ENCODE peak calls at places on chromosomes 12 and 14, in six cellular contexts. D is cardiac fibroblast, N is astrocyte of the cerebellum, H is HCT116, Q is AG09309, Z is GM12878. G is an unnamed sample.

GRCh38 chr12:46107591-46107990 is 117.2 kb upstream of the SCAF11 start:
- DNase-seq in D (no peak), N (no peak), H (no peak), Q (no peak), Z (no peak), G (no peak)

GRCh38 chr14:60951781-60952435 is 29.0 kb downstream of the TRMT5 start:
- DNase-seq in D (no peak), N (peak), H (no peak), Q (no peak), Z (no peak), G (no peak)

GRCh38 chr12:102374190-102374589 is 106.2 kb downstream of the IGF1 start:
- DNase-seq in D (no peak), N (no peak), H (no peak), Q (no peak), Z (no peak), G (no peak)

GRCh38 chr12:95412826-95413311 is 61.1 kb upstream of the METAP2 start:
- DNase-seq in D (peak), N (peak), H (peak), Q (peak), Z (no peak), G (no peak)

GRCh38 chr12:90938451-90938850 is 16.5 kb downstream of the CCER1 start:
- DNase-seq in D (peak), N (no peak), H (no peak), Q (no peak), Z (no peak), G (no peak)

GRCh38 chr12:15648564-15648963 is 140.6 kb downstream of the EPS8 start:
- DNase-seq in D (no peak), N (no peak), H (no peak), Q (no peak), Z (no peak), G (no peak)

GRCh38 chr12:127809236-127809635 is 457.7 kb upstream of the TMEM132C start:
- DNase-seq in D (peak), N (peak), H (no peak), Q (peak), Z (no peak), G (no peak)

GRCh38 chr14:56630707-56631106 is 51.1 kb downstream of the TMEM260 start:
- DNase-seq in D (peak), N (peak), H (no peak), Q (peak), Z (no peak), G (no peak)

GRCh38 chr14:21191809-21192446 is 36.1 kb upstream of the OR5AU1 start:
- DNase-seq in D (peak), N (no peak), H (peak), Q (no peak), Z (no peak), G (peak)

GRCh38 chr12:107537464-107538119 is 148.0 kb upstream of the PWP1 start:
- DNase-seq in D (no peak), N (no peak), H (no peak), Q (no peak), Z (no peak), G (no peak)

GRCh38 chr14:22002860-22003284 is 329.3 kb upstream of the OR4E1 start:
- DNase-seq in D (no peak), N (no peak), H (peak), Q (no peak), Z (no peak), G (peak)

GRCh38 chr12:67773896-67774295 is 125.4 kb downstream of the DYRK2 start:
- DNase-seq in D (no peak), N (no peak), H (no peak), Q (no peak), Z (no peak), G (no peak)

GRCh38 chr12:92253301-92253700 is 107.7 kb upstream of the BTG1 start:
- DNase-seq in D (no peak), N (no peak), H (no peak), Q (peak), Z (no peak), G (no peak)

GRCh38 chr12:58420496-58420895 is 479.1 kb downstream of the ATP23 start:
- DNase-seq in D (peak), N (peak), H (no peak), Q (peak), Z (no peak), G (no peak)

GRCh38 chr12:58419905-58420304 is 478.5 kb downstream of the ATP23 start:
- DNase-seq in D (no peak), N (no peak), H (no peak), Q (no peak), Z (no peak), G (no peak)

GRCh38 chr12:58421990-58422389 is 480.6 kb downstream of the ATP23 start:
- DNase-seq in D (no peak), N (no peak), H (no peak), Q (no peak), Z (no peak), G (no peak)

GRCh38 chr12:58424735-58425379 is 483.5 kb downstream of the ATP23 start:
- DNase-seq in D (no peak), N (no peak), H (no peak), Q (no peak), Z (no peak), G (no peak)

GRCh38 chr12:58425481-58426392 is 484.4 kb downstream of the ATP23 start:
- DNase-seq in D (peak), N (peak), H (peak), Q (peak), Z (peak), G (no peak)
- H3K4me3 ChIP-seq in D (peak), N (no peak), H (no peak), Q (no peak), Z (peak), G (no peak)

GRCh38 chr12:49673446-49674317 is 33.5 kb downstream of the FMNL3 start:
- DNase-seq in D (peak), N (peak), H (no peak), Q (peak), Z (no peak), G (peak)
- TF ChIP-seq CTCF in D (peak), N (no peak), H (no peak), Q (peak), Z (no peak), G (peak)

GRCh38 chr12:24034160-24034559 is 84.7 kb upstream of the SOX5 start:
- DNase-seq in D (no peak), N (peak), H (no peak), Q (no peak), Z (no peak), G (no peak)

GRCh38 chr12:24036438-24037204 is 87.2 kb upstream of the SOX5 start:
- DNase-seq in D (no peak), N (no peak), H (no peak), Q (no peak), Z (no peak), G (no peak)

GRCh38 chr12:24039113-24039525 is 89.6 kb upstream of the SOX5 start:
- DNase-seq in D (peak), N (peak), H (no peak), Q (peak), Z (no peak), G (no peak)

GRCh38 chr12:24038211-24038997 is 88.9 kb upstream of the SOX5 start:
- DNase-seq in D (no peak), N (no peak), H (no peak), Q (no peak), Z (no peak), G (no peak)

GRCh38 chr12:24034894-24035293 is 85.4 kb upstream of the SOX5 start:
- DNase-seq in D (no peak), N (no peak), H (no peak), Q (no peak), Z (no peak), G (no peak)
- H3K4me3 ChIP-seq in D (no peak), N (no peak), H (no peak), Q (no peak), Z (no peak), G (no peak)

GRCh38 chr12:85155791-85156190 is 119.6 kb downstream of the LRRIQ1 start:
- DNase-seq in D (peak), N (peak), H (peak), Q (no peak), Z (no peak), G (no peak)
- TF ChIP-seq CTCF in D (no peak), N (no peak), H (peak), Q (no peak), Z (peak), G (peak)

GRCh38 chr12:23860019-23860418 is 89.5 kb downstream of the SOX5 start:
- DNase-seq in D (no peak), N (no peak), H (no peak), Q (no peak), Z (no peak), G (no peak)
- H3K4me3 ChIP-seq in D (no peak), N (no peak), H (no peak), Q (no peak), Z (no peak), G (no peak)